ENCODE peak calls at places on chromosomes 5 and 9, in five cellular contexts. M is GM23338, A is tibial artery, G is mammary epithelial cell, X is PC-3. O is an unnamed sample.

GRCh38 chr5:67817652-67818051 is 397.9 kb upstream of the PIK3R1 start:
- DNase-seq in G (no peak), X (no peak), A (no peak), M (peak; percentile 22), O (no peak)

GRCh38 chr5:108715408-108715807 is 32.3 kb upstream of the FER start:
- DNase-seq in M (no peak), G (no peak), X (no peak), A (no peak), O (no peak)

GRCh38 chr5:7904170-7904569 is 35.2 kb downstream of the MTRR start:
- DNase-seq in X (peak; percentile 94), M (no peak), G (peak; percentile 72), A (no peak), O (no peak)

GRCh38 chr9:214488-215448 is at the start of gene DOCK8:
- DNase-seq in G (peak; percentile 77), X (peak; percentile 63), M (peak; percentile 87), A (peak; percentile 73), O (no peak)

GRCh38 chr5:165497707-165498106 is 1992.3 kb downstream of the MAT2B start:
- DNase-seq in A (no peak), M (peak; percentile 84), X (peak; percentile 49), G (peak; percentile 14), O (peak; percentile 8)

GRCh38 chr9:100084145-100084478 is 14.7 kb downstream of the ERP44 start:
- DNase-seq in X (no peak), G (no peak), M (no peak), A (no peak), O (no peak)

GRCh38 chr5:143201589-143201988 is 201.9 kb downstream of the NR3C1 start:
- DNase-seq in X (no peak), M (no peak), A (no peak), G (peak; percentile 56), O (no peak)

GRCh38 chr5:36414869-36415282 is 113.2 kb upstream of the RANBP3L start:
- DNase-seq in A (no peak), G (peak; percentile 60), X (peak; percentile 88), M (peak; percentile 69), O (no peak)

GRCh38 chr5:132506094-132506692 is 15.6 kb upstream of the IRF1 start:
- DNase-seq in M (peak; percentile 60), X (peak; percentile 48), A (no peak), G (peak; percentile 52), O (peak; percentile 30)

GRCh38 chr5:66494437-66494836 is 101.8 kb upstream of the MAST4 start:
- DNase-seq in G (no peak), A (no peak), X (no peak), M (peak; percentile 79), O (peak; percentile 16)

GRCh38 chr9:114373960-114374730 is 13.6 kb downstream of the AKNA start:
- DNase-seq in A (no peak), G (no peak), M (no peak), X (no peak), O (no peak)

GRCh38 chr9:90651246-90651645 is 8.6 kb upstream of the DIRAS2 start:
- DNase-seq in X (no peak), M (no peak), G (no peak), A (no peak), O (no peak)

GRCh38 chr9:91848146-91848545 is 101.9 kb downstream of the ROR2 start:
- DNase-seq in G (no peak), X (no peak), A (no peak), M (no peak), O (no peak)

GRCh38 chr5:68554566-68555279 is 339.2 kb downstream of the PIK3R1 start:
- DNase-seq in X (no peak), M (no peak), G (no peak), A (peak; percentile 92), O (peak; percentile 34)

GRCh38 chr5:67805666-67806348 is 409.7 kb upstream of the PIK3R1 start:
- DNase-seq in G (no peak), A (no peak), X (no peak), M (no peak), O (no peak)

GRCh38 chr5:66587771-66588170 is 8.4 kb upstream of the MAST4 start:
- DNase-seq in A (no peak), M (no peak), G (no peak), X (no peak), O (peak; percentile 13)

GRCh38 chr5:145495741-145496140 is 339.4 kb downstream of the PRELID2 start:
- DNase-seq in A (no peak), G (peak; percentile 77), X (peak; percentile 76), M (no peak), O (no peak)

GRCh38 chr9:18990494-18990893 is 42.5 kb downstream of the SAXO1 start:
- DNase-seq in M (no peak), A (no peak), X (no peak), G (no peak), O (no peak)

GRCh38 chr5:67268233-67269011 is 71.8 kb upstream of the CD180 start:
- DNase-seq in M (no peak), A (peak; percentile 86), G (peak; percentile 85), X (peak; percentile 14), O (no peak)

GRCh38 chr5:140235776-140236558 is 61.0 kb downstream of the CYSTM1 start:
- DNase-seq in X (no peak), A (no peak), G (peak; percentile 82), M (no peak), O (no peak)

GRCh38 chr5:146890733-146891440 is 12.3 kb upstream of the PPP2R2B start:
- DNase-seq in X (no peak), A (no peak), G (no peak), M (no peak), O (no peak)

GRCh38 chr9:126722922-126723806 is 81.7 kb upstream of the ZBTB43 start:
- DNase-seq in G (no peak), M (peak; percentile 70), A (no peak), X (no peak), O (peak; percentile 88)

GRCh38 chr5:109410389-109411174 is 808 bp upstream of the PJA2 start:
- DNase-seq in G (peak; percentile 75), A (peak; percentile 87), X (peak; percentile 67), M (peak; percentile 82), O (peak; percentile 76)

GRCh38 chr5:146340260-146341081 is 1.8 kb downstream of the POU4F3 start:
- DNase-seq in M (peak; percentile 87), A (no peak), G (peak; percentile 42), X (peak; percentile 52), O (no peak)

GRCh38 chr5:59845733-59846132 is 47.8 kb downstream of the PDE4D start:
- DNase-seq in G (peak; percentile 4), A (no peak), M (no peak), X (no peak), O (no peak)

GRCh38 chr9:108683245-108683644 is 172.5 kb downstream of the ACTL7B start:
- DNase-seq in M (no peak), X (no peak), A (no peak), G (no peak), O (no peak)

GRCh38 chr9:72539824-72540347 is 18.5 kb downstream of the TMC1 start:
- DNase-seq in G (peak; percentile 51), A (no peak), M (peak; percentile 28), X (no peak), O (no peak)

DNA sequence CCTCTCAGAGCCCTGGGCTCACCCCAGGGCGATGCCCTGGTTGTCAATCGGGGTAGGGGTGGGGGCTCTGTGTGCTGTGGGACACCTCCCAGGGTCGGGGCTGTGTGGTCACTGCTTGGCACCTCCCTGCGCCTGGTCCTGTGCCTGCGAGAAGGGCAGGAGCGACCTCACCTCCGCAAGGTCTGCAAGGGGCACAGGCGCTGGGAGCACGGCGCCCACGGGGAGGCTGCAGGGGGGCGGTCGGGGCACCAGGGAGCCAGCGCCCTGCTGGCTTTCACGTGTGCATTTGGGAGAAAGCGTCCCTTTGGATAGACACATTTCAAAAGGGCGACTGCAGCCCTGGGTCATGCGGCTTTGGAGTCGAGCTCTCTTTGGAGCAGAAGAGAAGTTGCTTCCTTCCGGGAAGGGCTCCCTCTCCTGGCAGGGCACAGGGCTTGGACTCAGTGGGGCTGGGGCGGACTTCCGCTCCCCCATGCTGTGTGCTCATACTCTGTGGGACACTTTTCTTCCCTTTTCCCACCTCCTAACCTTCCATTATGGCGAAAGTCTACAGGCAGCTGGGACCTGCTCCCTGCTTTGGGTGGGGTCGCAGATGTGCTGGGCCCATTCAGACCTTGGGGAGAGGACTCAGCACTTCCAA is 52.8 kb upstream of the SLC28A3 start:
- DNase-seq in G (no peak), X (no peak), M (peak; percentile 34), A (no peak), O (no peak)
- TF ChIP-seq CTCF in G (no peak), X (peak; percentile 29), M (peak; percentile 43), A (no peak), O (peak; percentile 26)

DNA sequence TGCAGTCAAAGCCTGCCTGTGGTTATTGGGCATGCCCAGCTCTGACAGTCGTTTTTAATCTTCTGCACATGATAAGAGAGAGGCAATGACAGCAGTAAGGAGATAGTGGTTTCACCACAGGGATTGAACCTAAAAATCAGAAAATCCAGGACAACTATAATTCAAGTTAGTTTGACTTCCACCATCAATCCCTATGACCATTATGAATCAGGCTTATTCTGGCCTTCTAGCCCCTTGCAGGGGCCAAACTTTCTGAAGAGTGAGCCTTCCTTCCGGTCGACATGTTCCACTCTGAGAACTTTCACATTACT is 782.9 kb upstream of the NUDT12 start:
- DNase-seq in X (no peak), G (no peak), M (no peak), A (no peak), O (no peak)
- H3K4me3 ChIP-seq in X (peak overlapping the region; percentile 39), G (no peak overlapping the region), M (no peak overlapping the region), A (no peak overlapping the region), O (no peak overlapping the region)

GRCh38 chr5:37806016-37806415 is 33.8 kb downstream of the GDNF start:
- DNase-seq in A (no peak), X (no peak), M (no peak), G (no peak), O (no peak)
- H3K27ac ChIP-seq in A (no peak overlapping the region), X (no peak overlapping the region), M (no peak overlapping the region), G (no peak overlapping the region), O (no peak overlapping the region)

GRCh38 chr9:74282526-74283253 is 214.4 kb upstream of the RORB start:
- DNase-seq in M (no peak), X (no peak), A (no peak), G (no peak), O (no peak)

GRCh38 chr9:74277532-74277931 is 219.6 kb upstream of the RORB start:
- DNase-seq in M (no peak), G (no peak), A (no peak), X (no peak), O (no peak)

GRCh38 chr9:74285075-74285474 is 212.1 kb upstream of the RORB start:
- DNase-seq in A (no peak), M (no peak), X (no peak), G (no peak), O (no peak)

GRCh38 chr9:74284596-74284995 is 212.5 kb upstream of the RORB start:
- DNase-seq in M (no peak), X (no peak), G (no peak), A (no peak), O (no peak)

GRCh38 chr9:74281674-74282073 is 215.5 kb upstream of the RORB start:
- DNase-seq in G (no peak), M (peak; percentile 80), X (peak; percentile 1), A (no peak), O (peak; percentile 18)
- TF ChIP-seq CTCF in G (peak; percentile 38), M (peak; percentile 73), X (no peak), A (no peak), O (peak; percentile 42)

O was measured in WERI-Rb-1.